ENCODE peak calls at places on chromosomes 7 and 10, in seven cellular contexts. One of them, this sample, is unnamed.

GRCh38 chr7:44867073-44867990 is 18.0 kb downstream of the PURB start:
- DNase-seq in T-helper 9 cell: no peak
- DNase-seq in H7: no peak
- DNase-seq in stimulated activated CD4-positive, alpha-beta T cell treated with anti-CD3 and anti-CD28 coated beads, TNF-alpha, amount 100 ng/mL, for 24 hours: no peak
- DNase-seq in omental fat pad: no peak
- DNase-seq in SW 1271: peak; percentile 59
- DNase-seq in GM19239: no peak
- DNase-seq in this sample: peak; percentile 49

GRCh38 chr7:34430456-34430855 is 227.6 kb upstream of the NPSR1 start:
- DNase-seq in T-helper 9 cell: no peak
- DNase-seq in H7: peak; percentile 21
- DNase-seq in stimulated activated CD4-positive, alpha-beta T cell treated with anti-CD3 and anti-CD28 coated beads, TNF-alpha, amount 100 ng/mL, for 24 hours: no peak
- DNase-seq in omental fat pad: no peak
- DNase-seq in SW 1271: no peak
- DNase-seq in GM19239: no peak
- DNase-seq in this sample: no peak

GRCh38 chr10:101939273-101939635 is 95.7 kb upstream of the KCNIP2 start:
- DNase-seq in T-helper 9 cell: no peak
- DNase-seq in H7: no peak
- DNase-seq in stimulated activated CD4-positive, alpha-beta T cell treated with anti-CD3 and anti-CD28 coated beads, TNF-alpha, amount 100 ng/mL, for 24 hours: no peak
- DNase-seq in omental fat pad: no peak
- DNase-seq in SW 1271: no peak
- DNase-seq in GM19239: no peak
- DNase-seq in this sample: peak; percentile 76

GRCh38 chr7:118609207-118609606 is 384.7 kb downstream of the ANKRD7 start:
- DNase-seq in T-helper 9 cell: no peak
- DNase-seq in H7: no peak
- DNase-seq in stimulated activated CD4-positive, alpha-beta T cell treated with anti-CD3 and anti-CD28 coated beads, TNF-alpha, amount 100 ng/mL, for 24 hours: no peak
- DNase-seq in omental fat pad: no peak
- DNase-seq in SW 1271: no peak
- DNase-seq in GM19239: no peak
- DNase-seq in this sample: no peak

GRCh38 chr7:99380032-99380822 is 5.7 kb downstream of the ARPC1B start:
- DNase-seq in T-helper 9 cell: no peak
- DNase-seq in H7: peak; percentile 60
- DNase-seq in stimulated activated CD4-positive, alpha-beta T cell treated with anti-CD3 and anti-CD28 coated beads, TNF-alpha, amount 100 ng/mL, for 24 hours: peak; percentile 12
- DNase-seq in omental fat pad: no peak
- DNase-seq in SW 1271: no peak
- DNase-seq in GM19239: no peak
- DNase-seq in this sample: peak; percentile 43

GRCh38 chr10:63670291-63670898 is 149.2 kb downstream of the REEP3 start:
- DNase-seq in T-helper 9 cell: no peak
- DNase-seq in H7: peak; percentile 34
- DNase-seq in stimulated activated CD4-positive, alpha-beta T cell treated with anti-CD3 and anti-CD28 coated beads, TNF-alpha, amount 100 ng/mL, for 24 hours: no peak
- DNase-seq in omental fat pad: no peak
- DNase-seq in SW 1271: no peak
- DNase-seq in GM19239: no peak
- DNase-seq in this sample: peak; percentile 86

GRCh38 chr10:132027423-132027983 is 38.2 kb upstream of the JAKMIP3 start:
- DNase-seq in T-helper 9 cell: no peak
- DNase-seq in H7: no peak
- DNase-seq in stimulated activated CD4-positive, alpha-beta T cell treated with anti-CD3 and anti-CD28 coated beads, TNF-alpha, amount 100 ng/mL, for 24 hours: no peak
- DNase-seq in omental fat pad: no peak
- DNase-seq in SW 1271: no peak
- DNase-seq in GM19239: no peak
- DNase-seq in this sample: no peak

GRCh38 chr10:63825111-63825510 is 303.9 kb downstream of the REEP3 start:
- DNase-seq in T-helper 9 cell: no peak
- DNase-seq in H7: no peak
- DNase-seq in stimulated activated CD4-positive, alpha-beta T cell treated with anti-CD3 and anti-CD28 coated beads, TNF-alpha, amount 100 ng/mL, for 24 hours: no peak
- DNase-seq in omental fat pad: no peak
- DNase-seq in SW 1271: no peak
- DNase-seq in GM19239: no peak
- DNase-seq in this sample: no peak

GRCh38 chr10:95651346-95652115 is 5.0 kb downstream of the ALDH18A1 start:
- DNase-seq in T-helper 9 cell: no peak
- DNase-seq in H7: no peak
- DNase-seq in stimulated activated CD4-positive, alpha-beta T cell treated with anti-CD3 and anti-CD28 coated beads, TNF-alpha, amount 100 ng/mL, for 24 hours: no peak
- DNase-seq in omental fat pad: no peak
- DNase-seq in SW 1271: no peak
- DNase-seq in GM19239: no peak
- DNase-seq in this sample: no peak